ENCODE peak calls at places on chromosomes 1 and 21, in four cellular contexts. V is GM12878, L is WTC11, B is K562. G is an unnamed sample.

GRCh38 chr1:67557731-67558448 is 127.1 kb upstream of the GADD45A start:
- DNase-seq in L (no peak), B (peak), V (no peak), G (no peak)

GRCh38 chr1:84855947-84856660 is 36.9 kb downstream of the LPAR3 start:
- DNase-seq in L (no peak), B (no peak), V (no peak), G (no peak)

GRCh38 chr1:5907966-5908365 is 84.3 kb downstream of the NPHP4 start:
- DNase-seq in L (no peak), B (no peak), V (no peak), G (no peak)

GRCh38 chr1:84887261-84887934 is 5.6 kb downstream of the LPAR3 start:
- DNase-seq in L (no peak), V (no peak), B (no peak), G (no peak)

GRCh38 chr1:245240648-245241165 is 85.9 kb downstream of the KIF26B start:
- DNase-seq in L (no peak), V (no peak), B (no peak), G (no peak)

GRCh38 chr1:41514381-41514780 is 29.9 kb upstream of the EDN2 start:
- DNase-seq in L (no peak), B (no peak), V (no peak), G (peak)

GRCh38 chr1:110383311-110383990 is 7.4 kb downstream of the SLC16A4 start:
- DNase-seq in B (peak), L (no peak), V (no peak), G (no peak)

GRCh38 chr1:16122361-16122881 is 33.4 kb downstream of the EPHA2 start:
- DNase-seq in L (no peak), B (no peak), V (no peak), G (no peak)

GRCh38 chr1:108889706-108890105 is 12.9 kb downstream of the GPSM2 start:
- DNase-seq in B (peak), L (no peak), V (no peak), G (no peak)

GRCh38 chr21:27649323-27649722 is 682.4 kb upstream of the ADAMTS5 start:
- DNase-seq in B (no peak), L (no peak), V (no peak), G (no peak)

GRCh38 chr1:8560611-8561544 is 243.0 kb downstream of the SLC45A1 start:
- DNase-seq in B (peak), V (no peak), L (no peak), G (peak)

GRCh38 chr1:14661220-14661619 is 62.7 kb downstream of the KAZN start:
- DNase-seq in V (no peak), L (no peak), B (no peak), G (no peak)

DNA sequence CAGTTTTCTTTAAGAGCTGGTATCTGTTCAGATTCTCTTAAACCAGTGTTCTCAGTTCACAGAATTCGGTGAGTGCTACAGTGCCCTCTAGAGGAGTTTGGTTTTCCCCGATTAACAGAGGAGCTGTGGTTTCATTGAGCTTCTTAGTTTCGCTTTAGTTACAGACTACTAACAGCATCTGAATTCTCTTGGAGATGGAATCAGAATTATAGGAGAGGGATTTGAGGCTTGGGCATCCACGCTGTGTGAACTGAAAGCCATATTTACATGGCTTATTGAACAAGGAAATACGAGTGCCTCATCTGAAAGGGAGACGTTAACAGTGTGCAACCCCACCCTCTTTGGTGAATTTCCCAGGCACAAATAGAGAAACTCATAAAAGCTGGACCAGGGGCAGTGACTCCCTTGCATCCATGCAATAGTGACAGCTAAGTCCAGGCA is 202.0 kb downstream of the USH2A start:
- DNase-seq in L (peak), V (peak), B (peak), G (peak)
- TF ChIP-seq USF1 in L (no peak), V (no peak), B (no peak), G (no peak)

GRCh38 chr1:19315378-19316206 is 3.5 kb downstream of the SLC66A1 start:
- DNase-seq in B (peak), L (no peak), V (peak), G (no peak)

GRCh38 chr1:19312782-19313635 is 883 bp downstream of the SLC66A1 start:
- DNase-seq in V (no peak), L (no peak), B (no peak), G (no peak)

GRCh38 chr1:19313636-19313959 is 1.5 kb downstream of the SLC66A1 start:
- DNase-seq in V (no peak), L (no peak), B (peak), G (no peak)

GRCh38 chr1:19311931-19312781 is at the start of the genes AKR7A2 and SLC66A1:
- DNase-seq in V (peak), L (peak), B (peak), G (peak)

GRCh38 chr1:19313961-19314882 is 2.1 kb downstream of the SLC66A1 start:
- DNase-seq in V (no peak), L (no peak), B (no peak), G (no peak)
- TF ChIP-seq USF1 in V (no peak), L (no peak), B (no peak), G (no peak)

GRCh38 chr1:25182629-25183028 is 49.7 kb downstream of the SYF2 start:
- DNase-seq in B (no peak), L (no peak), V (no peak), G (no peak)
- TF ChIP-seq USF1 in B (no peak), L (no peak), V (no peak), G (no peak)

GRCh38 chr1:228112617-228113016 is 3.5 kb upstream of the MRPL55 start:
- DNase-seq in L (no peak), B (no peak), V (no peak), G (no peak)
- TF ChIP-seq USF1 in L (no peak), B (no peak), V (no peak), G (no peak)

DNA sequence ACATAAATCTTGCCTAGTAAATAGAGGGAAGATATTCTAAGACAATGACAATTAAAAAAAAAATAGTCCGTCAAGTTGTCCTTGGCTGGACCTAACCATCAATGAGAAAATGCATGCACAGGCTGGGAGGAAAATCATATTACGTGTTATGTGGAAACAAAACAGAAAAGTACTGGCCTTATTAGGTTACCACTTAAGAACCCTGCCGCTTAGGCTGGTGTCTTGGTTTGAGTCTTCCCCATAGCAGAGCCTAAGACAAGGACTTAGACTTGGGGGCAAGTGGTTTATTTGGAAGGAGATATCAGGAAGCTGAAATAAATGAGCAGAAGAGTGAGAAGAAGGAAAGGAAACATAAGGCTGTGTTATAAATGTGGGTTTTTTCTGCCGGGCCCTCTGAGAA is 186.4 kb downstream of the MRPL39 start:
- DNase-seq in V (no peak), B (no peak), L (no peak), G (no peak)
- TF ChIP-seq USF1 in V (no peak), B (no peak), L (no peak), G (no peak)

DNA sequence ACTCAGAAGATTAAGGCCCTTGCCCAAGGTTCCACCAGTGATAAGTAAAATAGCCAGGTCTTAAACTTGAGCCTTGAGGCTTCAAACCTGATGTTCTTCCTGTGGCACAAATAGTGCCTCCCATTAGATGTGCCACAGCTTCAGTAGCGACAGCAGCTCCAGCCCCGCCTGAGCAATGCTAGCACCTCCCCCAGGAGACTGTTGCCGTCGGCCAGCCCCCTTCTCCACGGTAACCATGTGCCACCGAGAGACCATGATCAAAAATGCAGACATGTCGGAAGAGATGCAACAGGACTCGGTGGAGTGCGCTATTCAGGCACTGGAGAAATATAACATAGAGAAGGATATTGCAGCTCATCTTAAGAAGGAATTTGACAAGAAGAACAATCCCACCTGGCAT is 32.2 kb downstream of the KLHDC7A start:
- DNase-seq in V (no peak), B (no peak), L (no peak), G (no peak)
- TF ChIP-seq USF1 in V (no peak), B (no peak), L (no peak), G (no peak)

DNA sequence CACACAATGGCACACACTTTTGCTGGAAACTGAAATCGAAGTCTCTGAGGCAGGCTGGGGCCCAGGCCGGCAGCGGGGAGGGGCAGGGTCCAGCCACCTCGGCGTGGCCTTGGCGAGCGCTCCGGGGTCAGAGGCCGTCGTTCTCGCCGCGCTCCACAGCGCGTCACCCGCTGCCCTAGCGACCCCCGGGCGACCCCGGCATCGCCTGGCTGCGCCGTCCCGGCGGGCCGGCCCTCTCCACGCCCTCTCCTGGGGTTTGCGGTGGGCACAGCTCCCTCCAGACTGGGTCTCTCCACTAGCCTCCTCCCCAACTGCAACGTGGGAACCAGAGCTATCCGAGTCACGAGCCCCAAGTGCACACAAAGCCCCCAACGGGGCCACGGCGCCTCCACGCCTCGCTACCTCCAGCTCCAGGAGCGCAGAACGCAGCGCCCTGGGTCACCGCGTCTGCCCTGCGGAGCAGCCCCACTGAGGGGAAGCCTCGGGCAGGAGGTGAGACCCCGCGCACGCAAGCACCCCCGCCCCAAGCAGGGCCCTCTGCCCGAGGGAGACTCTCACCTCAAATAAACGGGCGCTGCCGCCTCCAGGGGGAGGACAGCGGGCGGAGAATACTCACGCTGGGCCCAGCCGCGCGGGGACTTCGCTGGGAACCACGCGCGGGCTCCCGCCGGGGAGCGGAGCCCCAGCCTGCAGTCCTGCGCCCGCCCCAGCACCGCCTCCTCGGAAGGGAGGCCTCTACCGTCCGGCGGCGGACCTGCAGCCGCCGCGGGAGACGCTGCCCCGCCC is 134.0 kb upstream of the BARHL2 start:
- DNase-seq in V (no peak), B (peak), L (peak), G (peak)
- TF ChIP-seq USF1 in V (no peak), B (no peak), L (no peak), G (no peak)

DNA sequence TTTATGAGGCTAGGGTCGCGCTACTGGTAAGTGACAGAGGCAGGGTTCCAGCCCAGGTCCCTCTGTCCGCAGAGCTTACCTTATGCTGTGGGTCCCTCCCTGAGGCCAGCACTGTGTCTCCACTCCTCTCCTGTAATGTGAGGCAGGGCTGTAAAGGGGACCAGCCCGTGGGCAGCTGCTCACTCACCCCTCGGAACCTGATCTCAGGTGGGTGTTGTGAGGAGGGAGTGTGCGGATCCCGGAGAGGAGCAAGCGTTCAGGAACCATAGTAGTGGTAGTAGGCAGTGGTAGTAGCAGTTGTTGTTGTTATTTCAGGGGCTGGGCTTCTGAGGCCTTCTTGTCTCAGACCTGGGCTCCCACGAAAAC is 1.7 kb downstream of the ZC3H12A start:
- DNase-seq in V (no peak), L (no peak), B (no peak), G (no peak)
- TF ChIP-seq USF1 in V (no peak), L (no peak), B (no peak), G (no peak)

GRCh38 chr1:156444407-156445001 is 56.1 kb downstream of the MEF2D start:
- DNase-seq in V (no peak), B (peak), L (peak), G (peak)
- TF ChIP-seq USF1 in V (no peak), B (no peak), L (no peak), G (no peak)

G was measured in SK-N-SH.